ENCODE peak calls at places on chromosomes 12 and 14, in five cellular contexts. P, R, G, O and J are unnamed samples.

GRCh38 chr12:69161835-69162234 is 77.5 kb upstream of the CPSF6 start:
- DNase-seq in P (no peak), R (no peak), G (no peak), O (no peak), J (no peak)

GRCh38 chr14:93054006-93054405 is 61.7 kb downstream of the ITPK1 start:
- DNase-seq in P (no peak), R (no peak), G (no peak), O (no peak), J (peak; percentile 73)

GRCh38 chr14:34049769-34050168 is 98.9 kb upstream of the EGLN3 start:
- DNase-seq in P (no peak), R (peak; percentile 13), G (no peak), O (no peak), J (no peak)

GRCh38 chr14:75003250-75004027 is 718 bp downstream of the EIF2B2 start:
- DNase-seq in P (no peak), R (peak; percentile 23), G (no peak), O (no peak), J (peak; percentile 19)

GRCh38 chr14:28356819-28357218 is 409.8 kb upstream of the FOXG1 start:
- DNase-seq in P (no peak), R (no peak), G (no peak), O (no peak), J (no peak)

GRCh38 chr12:50132505-50133135 is 20.6 kb downstream of the COX14 start:
- DNase-seq in P (no peak), R (no peak), G (no peak), O (peak; percentile 48), J (peak; percentile 43)

GRCh38 chr12:2457215-2458112 is 337.3 kb upstream of the FKBP4 start:
- DNase-seq in P (no peak), R (no peak), G (no peak), O (no peak), J (no peak)

GRCh38 chr14:93832076-93832475 is 43.8 kb upstream of the PRIMA1 start:
- DNase-seq in P (no peak), R (no peak), G (no peak), O (no peak), J (no peak)

GRCh38 chr12:20716985-20717384 is 21.9 kb downstream of the SLCO1C1 start:
- DNase-seq in P (no peak), R (no peak), G (no peak), O (no peak), J (no peak)

GRCh38 chr12:67514502-67514901 is 134.0 kb upstream of the DYRK2 start:
- DNase-seq in P (no peak), R (no peak), G (no peak), O (no peak), J (no peak)

GRCh38 chr14:34231626-34232025 is 230.4 kb downstream of the SPTSSA start:
- DNase-seq in P (no peak), R (peak; percentile 60), G (no peak), O (no peak), J (no peak)

GRCh38 chr14:95033851-95034622 is 123.3 kb downstream of the DICER1 start:
- DNase-seq in P (no peak), R (peak; percentile 10), G (no peak), O (no peak), J (no peak)

GRCh38 chr14:58746261-58746660 is 108.5 kb downstream of the DACT1 start:
- DNase-seq in P (no peak), R (peak; percentile 34), G (no peak), O (no peak), J (peak; percentile 37)

GRCh38 chr14:105249175-105250007 is 1.1 kb downstream of the BTBD6 start:
- DNase-seq in P (no peak), R (peak; percentile 34), G (no peak), O (no peak), J (peak; percentile 24)

GRCh38 chr12:3071710-3072109 is 5.5 kb upstream of the TSPAN9 start:
- DNase-seq in P (no peak), R (no peak), G (no peak), O (no peak), J (no peak)

GRCh38 chr12:50390284-50390683 is 6.1 kb downstream of the FAM186A start:
- DNase-seq in P (no peak), R (no peak), G (no peak), O (peak; percentile 61), J (peak; percentile 76)

GRCh38 chr14:42078345-42078744 is 471.7 kb downstream of the LRFN5 start:
- DNase-seq in P (no peak), R (no peak), G (no peak), O (no peak), J (no peak)

GRCh38 chr12:122896662-122897061 is 738 bp upstream of the VPS37B start:
- DNase-seq in P (no peak), R (no peak), G (no peak), O (no peak), J (no peak)

GRCh38 chr14:81453166-81453766 is 53.1 kb upstream of the STON2 start:
- DNase-seq in P (no peak), R (peak; percentile 79), G (peak; percentile 37), O (peak; percentile 47), J (peak; percentile 70)

GRCh38 chr12:56469007-56469930 is 891 bp downstream of the SPRYD4 start:
- DNase-seq in P (no peak), R (peak; percentile 42), G (no peak), O (no peak), J (peak; percentile 31)

GRCh38 chr14:50399251-50400032 is 2.8 kb upstream of the CDKL1 start:
- DNase-seq in P (peak; percentile 48), R (peak; percentile 80), G (peak; percentile 13), O (no peak), J (peak; percentile 63)

GRCh38 chr12:77120156-77120555 is 54.8 kb upstream of the E2F7 start:
- DNase-seq in P (no peak), R (no peak), G (no peak), O (no peak), J (no peak)

GRCh38 chr12:130465046-130465445 is 127.4 kb downstream of the PIWIL1 start:
- DNase-seq in P (no peak), R (no peak), G (no peak), O (no peak), J (no peak)

GRCh38 chr12:21528953-21529352 is 2.9 kb downstream of the SPX start:
- DNase-seq in P (no peak), R (no peak), G (peak; percentile 32), O (no peak), J (no peak)

GRCh38 chr12:1525858-1526257 is 68.5 kb downstream of the FBXL14 start:
- DNase-seq in P (no peak), R (no peak), G (no peak), O (no peak), J (no peak)

GRCh38 chr14:38950676-38951075 is 152.4 kb downstream of the SEC23A start:
- DNase-seq in P (no peak), R (no peak), G (no peak), O (no peak), J (no peak)

GRCh38 chr12:47905313-47905730 is 528 bp upstream of the VDR start:
- DNase-seq in P (no peak), R (peak; percentile 83), G (peak; percentile 43), O (no peak), J (peak; percentile 83)

GRCh38 chr14:93116676-93117200 is 1.0 kb upstream of the ITPK1 start:
- DNase-seq in P (no peak), R (no peak), G (no peak), O (no peak), J (no peak)

GRCh38 chr12:93376436-93377251 is 1.1 kb upstream of the NUDT4 start:
- DNase-seq in P (no peak), R (peak; percentile 67), G (peak; percentile 68), O (peak; percentile 71), J (peak; percentile 43)

GRCh38 chr14:104346112-104346462 is 207.7 kb downstream of the KIF26A start:
- DNase-seq in P (no peak), R (no peak), G (no peak), O (no peak), J (no peak)

GRCh38 chr12:107685360-107686248 is at the start of gene PWP1:
- DNase-seq in P (peak; percentile 94), R (peak; percentile 95), G (peak; percentile 93), O (peak; percentile 94), J (peak; percentile 97)

GRCh38 chr12:107684990-107685359 is 624 bp upstream of the PWP1 start:
- DNase-seq in P (no peak), R (peak; percentile 67), G (no peak), O (peak; percentile 96), J (peak; percentile 84)

GRCh38 chr12:107681836-107682820 is 3.5 kb upstream of the PWP1 start:
- DNase-seq in P (no peak), R (no peak), G (no peak), O (peak; percentile 92), J (no peak)

GRCh38 chr12:107681455-107681835 is 4.2 kb upstream of the PWP1 start:
- DNase-seq in P (no peak), R (no peak), G (no peak), O (no peak), J (no peak)

GRCh38 chr12:107684029-107684790 is 1.4 kb upstream of the PWP1 start:
- DNase-seq in P (no peak), R (no peak), G (no peak), O (no peak), J (no peak)
- H3K27ac ChIP-seq in P (no peak overlapping the region), R (no peak overlapping the region), G (no peak overlapping the region), O (peak overlapping the region; percentile 100), J (peak overlapping the region; percentile 4)

GRCh38 chr14:96274122-96274910 is 18.3 kb downstream of the BDKRB1 start:
- DNase-seq in P (no peak), R (no peak), G (no peak), O (no peak), J (no peak)
- H3K27ac ChIP-seq in P (no peak overlapping the region), R (no peak overlapping the region), G (no peak overlapping the region), O (no peak overlapping the region), J (no peak overlapping the region)

GRCh38 chr14:68667313-68667791 is 125.5 kb downstream of the ZFP36L1 start:
- DNase-seq in P (no peak), R (no peak), G (no peak), O (no peak), J (no peak)

GRCh38 chr14:68668028-68668427 is 124.8 kb downstream of the ZFP36L1 start:
- DNase-seq in P (peak; percentile 18), R (no peak), G (no peak), O (no peak), J (no peak)

GRCh38 chr14:68669644-68670343 is 123.1 kb downstream of the ZFP36L1 start:
- DNase-seq in P (peak; percentile 19), R (no peak), G (peak; percentile 48), O (no peak), J (no peak)

GRCh38 chr14:68669101-68669500 is 123.8 kb downstream of the ZFP36L1 start:
- DNase-seq in P (peak; percentile 14), R (no peak), G (no peak), O (no peak), J (no peak)

GRCh38 chr14:68668531-68668930 is 124.3 kb downstream of the ZFP36L1 start:
- DNase-seq in P (peak; percentile 5), R (no peak), G (no peak), O (no peak), J (no peak)
- H3K27ac ChIP-seq in P (no peak overlapping the region), R (peak overlapping the region; percentile 30), G (peak overlapping the region; percentile 20), O (no peak overlapping the region), J (no peak overlapping the region)

GRCh38 chr12:71477046-71477445 is 37.4 kb downstream of the LGR5 start:
- DNase-seq in P (no peak), R (no peak), G (no peak), O (no peak), J (no peak)

GRCh38 chr12:71476513-71476912 is 36.9 kb downstream of the LGR5 start:
- DNase-seq in P (peak; percentile 80), R (no peak), G (no peak), O (no peak), J (no peak)

GRCh38 chr12:71478277-71478676 is 38.7 kb downstream of the LGR5 start:
- DNase-seq in P (no peak), R (no peak), G (no peak), O (no peak), J (no peak)

GRCh38 chr12:71475280-71475679 is 35.7 kb downstream of the LGR5 start:
- DNase-seq in P (no peak), R (no peak), G (no peak), O (no peak), J (no peak)

GRCh38 chr12:71477609-71478008 is 38.0 kb downstream of the LGR5 start:
- DNase-seq in P (no peak), R (no peak), G (no peak), O (no peak), J (no peak)
- H3K27ac ChIP-seq in P (no peak overlapping the region), R (no peak overlapping the region), G (no peak overlapping the region), O (no peak overlapping the region), J (no peak overlapping the region)